ENCODE peak calls at places on chromosomes 7 and 10, in six cellular contexts. Z is IMR-90, F is neuronal stem cell, M is H1, W is mesenchymal stem cell, T is trophoblast cell. U is an unnamed sample.

GRCh38 chr7:62361-63116 is 129.8 kb upstream of the FAM20C start:
- DNase-seq in F (no peak), T (no peak), Z (no peak), W (no peak), M (no peak), U (no peak)

GRCh38 chr10:18651324-18652007 is at the start of gene NSUN6:
- DNase-seq in F (peak; percentile 77), W (peak; percentile 93), Z (peak; percentile 85), T (peak; percentile 77), M (peak; percentile 93), U (peak; percentile 91)

GRCh38 chr7:31006864-31007263 is 43.1 kb downstream of the GHRHR start:
- DNase-seq in T (no peak), M (no peak), Z (no peak), F (no peak), W (no peak), U (no peak)

GRCh38 chr10:13475124-13475523 is 53.7 kb downstream of the BEND7 start:
- DNase-seq in W (no peak), T (peak; percentile 55), M (no peak), Z (no peak), F (no peak), U (no peak)

GRCh38 chr10:31467791-31468535 is 148.9 kb downstream of the ZEB1 start:
- DNase-seq in Z (no peak), F (no peak), T (peak; percentile 66), W (no peak), M (peak; percentile 54), U (peak; percentile 91)

GRCh38 chr7:14833707-14834106 is 68.8 kb downstream of the DGKB start:
- DNase-seq in T (peak; percentile 56), M (no peak), W (no peak), F (no peak), Z (no peak), U (peak; percentile 77)

GRCh38 chr7:65269150-65269856 is 104.4 kb upstream of the ZNF92 start:
- DNase-seq in Z (peak; percentile 58), F (peak; percentile 94), M (peak; percentile 93), W (peak; percentile 57), T (peak; percentile 6), U (peak; percentile 99)

GRCh38 chr7:20352573-20353304 is 22.0 kb downstream of the ITGB8 start:
- DNase-seq in T (peak; percentile 35), F (no peak), Z (peak; percentile 31), W (peak; percentile 24), M (no peak), U (peak; percentile 21)

GRCh38 chr10:71302874-71303568 is 16.0 kb upstream of the SLC29A3 start:
- DNase-seq in W (peak; percentile 67), Z (peak; percentile 61), T (peak; percentile 87), M (no peak), F (peak; percentile 32), U (peak; percentile 74)

GRCh38 chr7:47128719-47129118 is 453.2 kb downstream of the TNS3 start:
- DNase-seq in Z (no peak), M (no peak), W (peak; percentile 47), T (no peak), F (no peak), U (no peak)

GRCh38 chr7:44956157-44956766 is 22.6 kb downstream of the MYO1G start:
- DNase-seq in M (no peak), Z (no peak), W (no peak), F (no peak), T (no peak), U (no peak)

GRCh38 chr7:96986901-96987300 is 18.5 kb upstream of the DLX6 start:
- DNase-seq in F (no peak), T (no peak), Z (no peak), W (no peak), M (no peak), U (no peak)

GRCh38 chr7:148084138-148084537 is 506.4 kb upstream of the C7orf33 start:
- DNase-seq in M (no peak), Z (peak; percentile 19), W (peak; percentile 5), F (peak; percentile 59), T (peak; percentile 70), U (peak; percentile 78)

GRCh38 chr10:29922904-29923303 is 136.5 kb downstream of the JCAD start:
- DNase-seq in F (no peak), T (peak; percentile 97), W (no peak), Z (no peak), M (no peak), U (peak; percentile 52)

GRCh38 chr7:151876899-151877777 is at the start of gene PRKAG2:
- DNase-seq in M (no peak), F (peak; percentile 45), T (peak; percentile 48), W (peak; percentile 31), Z (no peak), U (peak; percentile 44)

GRCh38 chr10:48551796-48552591 is 52.9 kb downstream of the ARHGAP22 start:
- DNase-seq in T (peak; percentile 61), F (peak; percentile 18), Z (peak; percentile 59), W (peak; percentile 53), M (peak; percentile 63), U (peak; percentile 49)

GRCh38 chr7:125480762-125481161 is 551.1 kb upstream of the POT1 start:
- DNase-seq in F (no peak), M (no peak), T (no peak), W (no peak), Z (no peak), U (peak; percentile 9)

GRCh38 chr10:95815701-95816100 is 59.7 kb downstream of the ENTPD1 start:
- DNase-seq in Z (no peak), F (no peak), T (no peak), M (no peak), W (no peak), U (no peak)

GRCh38 chr10:103197177-103197576 is 4.1 kb upstream of the NT5C2 start:
- DNase-seq in M (no peak), Z (peak; percentile 75), T (peak; percentile 38), W (peak; percentile 85), F (no peak), U (peak; percentile 59)

GRCh38 chr7:111098011-111098925 is 7.3 kb downstream of the LRRN3 start:
- DNase-seq in W (peak; percentile 43), Z (peak; percentile 58), T (peak; percentile 62), F (no peak), M (no peak), U (peak; percentile 70)

GRCh38 chr7:43294080-43294630 is 181.7 kb downstream of the HECW1 start:
- DNase-seq in Z (peak; percentile 78), F (no peak), T (no peak), W (peak; percentile 58), M (no peak), U (peak; percentile 91)

GRCh38 chr10:55551603-55552002 is 750.6 kb upstream of the PCDH15 start:
- DNase-seq in F (no peak), Z (no peak), T (no peak), W (no peak), M (no peak), U (no peak)

GRCh38 chr10:131065673-131066331 is 245.7 kb downstream of the TCERG1L start:
- DNase-seq in T (no peak), F (no peak), M (no peak), W (no peak), Z (no peak), U (peak; percentile 88)

GRCh38 chr7:95579318-95579717 is 17.0 kb downstream of the PDK4 start:
- DNase-seq in T (no peak), F (no peak), Z (no peak), W (no peak), M (no peak), U (no peak)

GRCh38 chr10:112360308-112361270 is 13.3 kb upstream of the ACSL5 start:
- DNase-seq in F (no peak), T (peak; percentile 82), W (no peak), Z (peak; percentile 21), M (no peak), U (peak; percentile 43)

GRCh38 chr10:110171032-110171431 is 36.4 kb upstream of the MXI1 start:
- DNase-seq in T (peak; percentile 49), M (peak; percentile 35), F (no peak), Z (no peak), W (no peak), U (peak; percentile 55)

GRCh38 chr10:63522129-63522687 is 1.0 kb downstream of the REEP3 start:
- DNase-seq in M (peak; percentile 76), F (no peak), T (no peak), Z (peak; percentile 47), W (peak; percentile 65), U (no peak)

GRCh38 chr10:127855584-127855881 is 37.2 kb downstream of the CLRN3 start:
- DNase-seq in F (no peak), M (no peak), T (no peak), Z (no peak), W (no peak), U (no peak)

GRCh38 chr10:127854769-127855583 is 37.8 kb downstream of the CLRN3 start:
- DNase-seq in F (no peak), T (no peak), Z (no peak), M (no peak), W (no peak), U (no peak)

GRCh38 chr10:127852456-127852855 is 40.3 kb downstream of the CLRN3 start:
- DNase-seq in Z (no peak), W (no peak), M (no peak), F (no peak), T (no peak), U (no peak)

GRCh38 chr10:127855976-127856375 is 36.8 kb downstream of the CLRN3 start:
- DNase-seq in M (no peak), W (no peak), Z (no peak), F (no peak), T (no peak), U (no peak)

GRCh38 chr10:127853868-127854768 is 38.6 kb downstream of the CLRN3 start:
- DNase-seq in F (peak; percentile 73), M (peak; percentile 85), Z (peak; percentile 47), W (peak; percentile 70), T (peak; percentile 87), U (peak; percentile 76)
- H4K8ac ChIP-seq in F (no peak overlapping the region), M (no peak overlapping the region), Z (no peak overlapping the region), W (no peak overlapping the region), T (no peak overlapping the region), U (no peak overlapping the region)

GRCh38 chr7:105013818-105014724 is at the start of gene KMT2E:
- DNase-seq in W (peak; percentile 86), Z (peak; percentile 77), M (peak; percentile 93), F (peak; percentile 86), T (peak; percentile 91), U (peak; percentile 92)
- H3K23ac ChIP-seq in W (peak within 1 kb of the TSS; percentile 96), Z (peak within 1 kb of the TSS; percentile 100), M (peak within 1 kb of the TSS; percentile 61), F (peak within 1 kb of the TSS; percentile 98), T (no peak within 1 kb of the TSS), U (peak within 1 kb of the TSS; percentile 99)

DNA sequence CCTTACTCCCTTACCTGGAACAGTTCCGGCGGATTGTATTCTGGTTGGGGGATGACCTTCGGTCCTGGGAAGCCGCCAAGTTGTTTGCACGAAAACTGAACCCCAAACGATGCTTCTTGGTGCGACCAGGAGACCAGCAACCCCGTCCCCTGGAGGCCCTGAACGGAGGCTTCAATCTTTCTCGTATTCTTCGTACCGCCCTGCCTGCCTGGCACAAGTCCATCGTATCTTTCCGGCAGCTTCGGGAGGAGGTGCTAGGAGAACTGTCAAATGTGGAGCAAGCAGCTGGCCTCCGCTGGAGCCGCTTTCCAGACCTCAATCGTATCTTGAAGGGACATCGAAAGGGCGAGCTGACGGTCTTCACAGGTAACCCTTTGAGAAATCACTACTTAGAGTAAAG is 1.7 kb downstream of the TWNK start:
- DNase-seq in W (no peak), M (no peak), Z (no peak), T (no peak), F (no peak), U (no peak)
- H3K4me3 ChIP-seq in W (no peak overlapping the region), M (no peak overlapping the region), Z (no peak overlapping the region), T (no peak overlapping the region), F (peak overlapping the region; percentile 93), U (no peak overlapping the region)

DNA sequence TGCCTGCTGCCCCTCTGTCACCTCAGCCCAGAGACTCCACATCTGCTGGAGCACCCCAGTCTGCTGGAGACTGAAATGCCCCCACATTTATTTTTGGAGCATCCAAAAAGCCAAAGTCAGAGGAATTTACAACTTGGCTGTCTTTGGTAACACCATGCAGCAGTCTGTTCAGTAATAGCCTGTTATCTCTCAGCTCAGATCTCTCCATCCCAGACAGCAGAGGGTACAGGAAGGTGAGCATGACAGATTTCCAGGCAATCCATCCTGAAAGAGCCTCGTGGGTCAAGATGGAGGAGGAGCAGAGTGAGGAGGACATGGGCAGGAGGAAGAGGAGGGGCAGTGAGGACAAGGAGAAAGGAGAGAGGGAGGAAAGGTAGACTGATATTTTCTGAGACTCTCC is 55.9 kb downstream of the GRID1 start:
- DNase-seq in Z (no peak), M (no peak), F (no peak), T (no peak), W (no peak), U (no peak)
- H4K8ac ChIP-seq in Z (no peak overlapping the region), M (no peak overlapping the region), F (no peak overlapping the region), T (no peak overlapping the region), W (no peak overlapping the region), U (no peak overlapping the region)